ENCODE peak calls at places on chromosomes 11 and 22, in four cellular contexts. X is A549, E is heart left ventricle, D is small intestine. Q is an unnamed sample.
A peak's percentile ranks its signal among the peaks of the same experiment; 100 is the strongest.

GRCh38 chr11:68780829-68781228 is 29.5 kb upstream of the TESMIN start:
- DNase-seq in E (peak; percentile 62), D (peak; percentile 90), X (peak; percentile 24), Q (no peak)

GRCh38 chr11:35555238-35555887 is 29.9 kb upstream of the PAMR1 start:
- DNase-seq in D (no peak), X (no peak), E (no peak), Q (no peak)

GRCh38 chr22:42837556-42837955 is 19.5 kb downstream of the ARFGAP3 start:
- DNase-seq in D (no peak), E (no peak), X (no peak), Q (no peak)

GRCh38 chr22:48588151-48588880 is 1239.4 kb downstream of the BRD1 start:
- DNase-seq in X (no peak), E (no peak), D (no peak), Q (no peak)

GRCh38 chr11:457071-457760 is 7.1 kb downstream of the PTDSS2 start:
- DNase-seq in X (no peak), D (no peak), E (no peak), Q (no peak)

GRCh38 chr22:41841085-41841712 is 8.3 kb downstream of the SREBF2 start:
- DNase-seq in D (peak; percentile 75), E (no peak), X (peak; percentile 65), Q (no peak)

GRCh38 chr11:25981998-25982397 is 349.9 kb upstream of the ANO3 start:
- DNase-seq in E (peak; percentile 10), D (peak; percentile 33), X (peak; percentile 57), Q (no peak)

GRCh38 chr11:110106713-110107274 is 13.6 kb downstream of the ZC3H12C start:
- DNase-seq in X (no peak), D (no peak), E (no peak), Q (no peak)

GRCh38 chr11:94705419-94705818 is 62.7 kb upstream of the AMOTL1 start:
- DNase-seq in E (peak; percentile 50), D (no peak), X (no peak), Q (peak; percentile 47)

GRCh38 chr11:100681064-100681502 is 6.0 kb upstream of the ARHGAP42 start:
- DNase-seq in X (peak; percentile 72), E (peak; percentile 35), D (peak; percentile 85), Q (peak; percentile 57)

GRCh38 chr11:61657566-61657965 is 22.6 kb upstream of the DAGLA start:
- DNase-seq in D (no peak), E (no peak), X (no peak), Q (no peak)

DNA sequence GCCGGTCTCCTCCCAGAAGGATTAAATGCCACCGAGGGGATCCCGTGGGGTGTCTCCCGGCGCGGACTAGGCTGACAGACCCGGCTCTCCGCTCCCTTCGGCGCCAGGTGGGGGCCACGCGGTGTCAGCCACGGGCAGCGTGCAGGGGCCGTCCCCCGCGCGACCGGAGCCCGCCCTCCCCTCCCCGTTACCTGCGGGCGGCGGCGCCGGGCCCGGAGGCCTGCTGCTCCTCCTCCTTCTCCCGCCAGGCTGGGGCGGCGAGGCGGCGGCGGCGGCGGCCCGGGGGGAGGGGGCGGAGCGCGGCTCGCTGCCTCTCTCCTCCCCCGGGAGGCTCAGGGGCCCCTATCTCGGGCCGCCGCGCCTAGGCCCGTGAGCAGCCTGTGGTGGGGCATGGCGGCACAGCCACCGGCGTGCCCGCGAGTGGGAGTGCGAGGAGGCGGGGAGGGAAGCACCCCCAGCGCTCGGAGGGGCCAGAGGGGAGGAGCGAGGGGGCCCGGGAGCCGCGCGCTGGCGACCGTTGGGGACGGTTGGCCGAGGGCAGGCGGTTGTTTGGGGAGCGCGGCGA is 451 bp downstream of the ZBTB44 start:
- DNase-seq in X (no peak), D (peak; percentile 75), E (peak; percentile 67), Q (peak; percentile 69)
- H3K27ac ChIP-seq in X (peak overlapping the region; percentile 98), D (peak overlapping the region; percentile 94), E (peak overlapping the region; percentile 94), Q (peak overlapping the region; percentile 99)

DNA sequence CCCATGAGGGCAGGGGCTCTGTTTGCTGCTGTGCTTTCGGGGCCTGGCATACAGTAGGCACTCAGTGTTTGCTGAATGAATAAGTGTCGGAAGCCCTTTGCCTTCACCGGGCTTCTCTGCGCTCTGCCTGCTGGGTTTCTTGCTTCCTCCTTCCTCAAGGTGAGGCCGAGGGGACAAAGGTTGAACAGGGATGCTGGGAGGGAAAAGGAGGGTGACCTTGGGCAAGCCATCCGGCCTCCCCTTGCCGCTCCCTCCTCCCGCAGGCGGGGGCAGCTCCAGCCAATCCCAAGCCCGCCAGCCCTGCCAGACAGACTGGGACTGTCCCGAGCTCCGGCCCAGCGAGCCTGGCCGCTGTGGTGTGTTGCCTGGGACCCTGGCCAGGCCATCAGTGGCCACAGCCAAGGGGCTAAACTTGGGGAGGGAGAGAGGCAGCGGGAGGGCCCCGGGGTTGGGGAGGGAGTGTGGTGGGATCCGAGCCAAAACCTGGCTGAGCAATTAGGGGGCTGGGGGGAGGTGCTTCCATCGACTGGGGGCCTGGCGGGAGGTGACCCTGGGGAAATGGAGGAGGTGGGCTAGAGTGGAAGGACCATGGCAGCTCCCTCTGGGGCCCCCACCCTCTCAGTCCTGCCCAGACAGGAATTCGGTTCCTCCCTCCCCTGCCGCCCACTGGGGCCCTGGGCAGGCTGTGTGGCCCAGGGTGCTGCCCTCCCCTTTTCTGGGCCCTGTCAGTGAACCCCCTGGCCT is 3.3 kb upstream of the RCOR2 start:
- DNase-seq in E (peak; percentile 89), D (peak; percentile 98), X (no peak), Q (no peak)
- H3K27ac ChIP-seq in E (peak overlapping the region; percentile 99), D (peak overlapping the region; percentile 95), X (no peak overlapping the region), Q (peak overlapping the region; percentile 78)

DNA sequence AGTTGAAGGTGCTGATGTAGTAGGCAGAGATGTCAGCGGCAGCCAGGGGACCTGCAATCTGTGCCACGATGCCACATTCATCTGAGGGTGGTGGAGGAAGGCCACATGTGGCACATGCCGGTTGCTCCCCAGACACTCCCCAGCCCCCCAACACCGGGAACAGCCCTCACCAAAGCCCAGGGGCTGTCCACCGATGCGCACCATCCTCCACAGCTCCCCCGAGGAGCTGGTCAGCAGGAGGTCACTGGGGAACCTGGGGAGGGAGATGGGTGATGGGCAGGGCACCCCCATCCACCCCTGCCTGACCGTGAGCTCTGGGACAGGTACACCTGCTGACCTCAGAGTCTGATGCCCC is 3.5 kb downstream of the CASTOR1 start:
- DNase-seq in X (no peak), E (no peak), D (no peak), Q (no peak)
- H3K27ac ChIP-seq in X (peak overlapping the region; percentile 76), E (no peak overlapping the region), D (no peak overlapping the region), Q (no peak overlapping the region)

DNA sequence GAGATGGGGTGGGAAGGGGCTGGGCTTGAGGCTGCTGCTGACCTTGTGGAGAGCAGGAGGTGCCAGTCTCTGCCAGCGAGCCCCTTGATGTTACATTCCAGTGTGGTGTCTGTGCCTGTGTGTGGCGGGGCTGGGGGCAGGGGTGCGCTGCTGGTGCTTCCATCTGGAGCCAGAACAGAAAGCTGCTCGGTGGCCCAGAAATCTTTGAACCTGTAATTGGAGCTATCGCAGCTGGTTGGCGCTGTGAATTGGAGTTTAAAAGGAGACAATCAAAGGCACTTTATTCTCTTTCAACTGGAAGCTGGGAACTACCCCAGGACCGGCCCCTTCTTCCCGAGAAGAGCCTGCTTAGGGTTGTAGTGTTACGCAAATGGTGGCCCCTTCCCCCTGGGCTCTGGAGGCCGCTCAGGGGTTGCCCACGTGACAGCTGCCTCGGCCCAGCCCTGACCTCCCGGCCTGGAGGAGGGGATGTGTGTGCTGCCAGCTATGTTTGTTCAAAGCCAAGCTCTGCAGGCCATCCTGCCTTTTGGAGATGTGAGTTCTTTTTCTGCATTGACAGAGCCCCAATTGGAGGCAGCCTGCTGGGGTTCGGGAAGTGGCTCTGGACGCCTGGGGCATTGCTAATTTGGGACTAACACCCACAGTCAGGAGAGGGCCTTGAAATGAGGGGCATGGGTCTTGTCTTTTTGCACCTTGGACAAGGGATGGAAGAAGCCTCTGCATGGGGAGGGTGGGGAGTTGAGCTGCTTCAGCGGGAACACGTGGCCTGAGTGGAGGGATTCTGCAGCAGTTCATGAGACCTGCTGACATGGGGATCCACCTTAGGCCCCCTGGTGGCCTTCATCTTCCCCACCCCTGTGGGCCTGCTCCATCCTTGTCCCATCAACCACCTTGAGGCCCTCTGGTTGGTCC is 14.0 kb upstream of the ARSA start:
- DNase-seq in D (peak; percentile 16), X (no peak), E (no peak), Q (no peak)
- H3K27ac ChIP-seq in D (no peak overlapping the region), X (no peak overlapping the region), E (peak overlapping the region; percentile 59), Q (peak overlapping the region; percentile 31)

DNA sequence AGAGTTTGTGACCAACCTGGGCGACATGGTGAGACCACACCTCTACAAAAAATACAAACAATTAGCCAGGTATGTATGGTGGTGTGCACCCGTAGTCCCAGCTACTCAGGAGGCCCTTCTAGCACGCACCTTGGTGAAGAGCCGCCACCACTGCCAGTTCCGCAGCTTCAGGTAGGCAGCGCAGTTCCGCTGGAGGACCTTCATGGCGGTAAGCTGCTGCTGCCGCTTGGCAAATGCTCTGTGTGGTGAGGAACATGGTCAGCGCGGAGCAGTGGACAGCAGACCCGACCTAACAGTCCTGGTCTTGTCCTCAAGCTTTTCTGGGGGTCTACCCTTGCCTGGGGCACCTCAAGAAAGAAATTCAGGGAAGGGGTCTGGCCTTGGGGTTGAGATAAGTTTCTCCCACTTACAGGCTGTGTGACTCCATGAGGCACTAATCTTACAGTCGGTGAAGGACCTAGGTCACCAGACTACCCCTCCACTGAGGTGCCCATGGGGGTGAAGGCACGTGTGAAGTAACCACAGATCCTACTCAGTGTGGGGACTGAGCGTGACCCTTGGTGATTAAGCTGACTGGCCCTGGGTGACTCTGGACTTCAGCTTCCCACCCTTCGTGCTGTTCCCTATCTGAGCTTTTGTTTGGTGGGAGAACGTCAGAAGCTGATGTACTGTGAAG is 49.6 kb downstream of the APOL1 start:
- DNase-seq in X (no peak), D (no peak), E (no peak), Q (no peak)
- H3K27ac ChIP-seq in X (no peak overlapping the region), D (no peak overlapping the region), E (no peak overlapping the region), Q (no peak overlapping the region)

GRCh38 chr11:65821107-65821506 is 12.7 kb upstream of the SNX32 start:
- DNase-seq in E (no peak), D (peak; percentile 95), X (no peak), Q (no peak)
- H3K27ac ChIP-seq in E (no peak overlapping the region), D (peak overlapping the region; percentile 92), X (no peak overlapping the region), Q (no peak overlapping the region)